ENCODE peak calls at places on chromosomes 4 and X, in four cellular contexts. One of them, this sample, is unnamed.

GRCh38 chr4:154415313-154415712 is 76.3 kb downstream of the DCHS2 start:
- DNase-seq in Peyer's patch: no peak
- DNase-seq in Panc1: no peak
- DNase-seq in ovary: no peak
- DNase-seq in this sample: no peak

GRCh38 chr4:56979674-56980073 is 978 bp downstream of the POLR2B start:
- DNase-seq in Peyer's patch: peak; percentile 53
- DNase-seq in Panc1: no peak
- DNase-seq in ovary: no peak
- DNase-seq in this sample: peak; percentile 31

GRCh38 chr4:53119685-53120084 is 246.2 kb downstream of the SCFD2 start:
- DNase-seq in Peyer's patch: no peak
- DNase-seq in Panc1: no peak
- DNase-seq in ovary: peak; percentile 23
- DNase-seq in this sample: no peak

GRCh38 chr4:20532871-20533870 is 167.1 kb upstream of the PACRGL start:
- DNase-seq in Peyer's patch: no peak
- DNase-seq in Panc1: no peak
- DNase-seq in ovary: no peak
- DNase-seq in this sample: no peak

GRCh38 chr4:40418430-40419230 is 83.5 kb downstream of the CHRNA9 start:
- DNase-seq in Peyer's patch: no peak
- DNase-seq in Panc1: no peak
- DNase-seq in ovary: no peak
- DNase-seq in this sample: no peak

GRCh38 chr4:34733185-34733916 is 1511.0 kb downstream of the ARAP2 start:
- DNase-seq in Peyer's patch: no peak
- DNase-seq in Panc1: no peak
- DNase-seq in ovary: no peak
- DNase-seq in this sample: no peak

GRCh38 chr4:88672987-88673386 is 24.6 kb downstream of the NAP1L5 start:
- DNase-seq in Peyer's patch: no peak
- DNase-seq in Panc1: no peak
- DNase-seq in ovary: peak; percentile 29
- DNase-seq in this sample: no peak

GRCh38 chr4:94451669-94452475 is at the start of gene PDLIM5:
- DNase-seq in Peyer's patch: peak; percentile 97
- DNase-seq in Panc1: no peak
- DNase-seq in ovary: peak; percentile 90
- DNase-seq in this sample: peak; percentile 93

GRCh38 chr4:112509243-112510190 is 6.5 kb downstream of the NEUROG2 start:
- DNase-seq in Peyer's patch: no peak
- DNase-seq in Panc1: no peak
- DNase-seq in ovary: no peak
- DNase-seq in this sample: no peak

GRCh38 chr4:10738826-10739489 is 54.4 kb upstream of the CLNK start:
- DNase-seq in Peyer's patch: no peak
- DNase-seq in Panc1: no peak
- DNase-seq in ovary: no peak
- DNase-seq in this sample: no peak

GRCh38 chrX:40173662-40174593 is 76.2 kb upstream of the BCOR start:
- DNase-seq in Peyer's patch: peak; percentile 62
- DNase-seq in Panc1: no peak
- DNase-seq in ovary: peak; percentile 64
- DNase-seq in this sample: peak; percentile 38

GRCh38 chr4:56640907-56641493 is 40.1 kb downstream of the HOPX start:
- DNase-seq in Peyer's patch: no peak
- DNase-seq in Panc1: no peak
- DNase-seq in ovary: no peak
- DNase-seq in this sample: no peak

GRCh38 chr4:183182873-183183725 is 84.0 kb downstream of the WWC2 start:
- DNase-seq in Peyer's patch: no peak
- DNase-seq in Panc1: no peak
- DNase-seq in ovary: peak; percentile 26
- DNase-seq in this sample: no peak

GRCh38 chrX:40131644-40132376 is 34.1 kb upstream of the BCOR start:
- DNase-seq in Peyer's patch: no peak
- DNase-seq in Panc1: no peak
- DNase-seq in ovary: no peak
- DNase-seq in this sample: no peak

DNA sequence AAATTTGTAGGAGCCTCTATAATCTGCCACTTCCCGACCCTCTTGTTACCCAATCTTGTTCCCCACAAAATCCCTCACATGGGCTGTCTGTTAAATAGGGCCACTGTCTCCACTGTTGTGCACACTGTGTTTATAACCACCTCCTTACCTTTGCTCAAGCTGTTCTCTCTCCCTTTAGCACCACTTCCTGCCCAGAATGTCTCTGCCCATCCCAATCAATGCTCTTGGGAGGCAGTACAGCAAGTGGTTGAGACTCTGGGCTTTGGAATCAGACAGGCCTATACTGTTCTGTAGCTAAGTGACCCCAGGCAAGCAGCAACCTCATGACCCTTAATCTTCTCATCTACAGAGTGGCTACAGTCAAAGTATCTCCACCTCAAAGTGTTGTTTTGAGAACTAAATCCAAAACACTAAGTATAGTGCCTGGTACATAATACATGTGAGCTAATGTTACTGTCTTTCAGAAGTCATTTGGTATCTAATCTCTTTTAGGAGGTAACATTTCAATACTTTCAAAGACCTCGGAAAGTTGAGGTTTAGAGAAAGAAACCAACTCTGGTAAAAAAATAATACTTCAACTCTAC is 3.8 kb upstream of the TXK start:
- DNase-seq in Peyer's patch: no peak
- DNase-seq in Panc1: no peak
- DNase-seq in ovary: no peak
- DNase-seq in this sample: no peak
- H3K36me3 ChIP-seq in Peyer's patch: peaks cover 14% of the 10 kb centered on the region
- H3K36me3 ChIP-seq in Panc1: no peaks in the 10 kb centered on the region
- H3K36me3 ChIP-seq in ovary: no peaks in the 10 kb centered on the region
- H3K36me3 ChIP-seq in this sample: peaks cover 5% of the 10 kb centered on the region

DNA sequence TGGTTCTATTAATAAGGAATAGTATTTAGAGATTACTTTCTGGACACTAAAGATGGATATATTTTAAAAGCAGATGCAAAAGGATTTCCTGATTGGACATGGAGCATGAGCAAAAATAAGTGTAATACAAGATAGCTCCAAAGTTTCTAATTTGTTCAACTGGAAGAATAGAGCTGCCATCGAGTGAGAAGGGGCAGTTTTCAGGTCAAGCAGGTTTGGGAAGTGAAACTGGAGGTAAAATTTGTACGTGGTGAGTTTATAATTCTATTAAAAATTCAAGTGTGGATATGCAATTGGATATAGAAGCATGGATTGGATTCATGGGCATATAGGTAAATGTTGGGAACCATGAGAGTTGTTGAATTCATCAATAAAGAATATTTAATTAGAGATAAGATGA is 31.8 kb downstream of the PRDM8 start:
- DNase-seq in Peyer's patch: no peak
- DNase-seq in Panc1: no peak
- DNase-seq in ovary: no peak
- DNase-seq in this sample: no peak
- H3K4me3 ChIP-seq in Peyer's patch: no peak overlapping the region
- H3K4me3 ChIP-seq in Panc1: no peak overlapping the region
- H3K4me3 ChIP-seq in ovary: no peak overlapping the region
- H3K4me3 ChIP-seq in this sample: no peak overlapping the region

GRCh38 chr4:139222215-139222614 is 45.2 kb upstream of the ELF2 start:
- DNase-seq in Peyer's patch: no peak
- DNase-seq in Panc1: no peak
- DNase-seq in ovary: no peak
- DNase-seq in this sample: no peak
- H3K27me3 ChIP-seq in Peyer's patch: no peaks in the 10 kb centered on the region
- H3K27me3 ChIP-seq in Panc1: no peaks in the 10 kb centered on the region
- H3K27me3 ChIP-seq in ovary: no peaks in the 10 kb centered on the region
- H3K27me3 ChIP-seq in this sample: no peaks in the 10 kb centered on the region

GRCh38 chrX:2626750-2627149 is 64.3 kb upstream of the CD99 start:
- DNase-seq in Peyer's patch: no peak
- DNase-seq in Panc1: no peak
- DNase-seq in ovary: no peak
- DNase-seq in this sample: no peak
- H3K36me3 ChIP-seq in Peyer's patch: peaks cover 61% of the 10 kb centered on the region
- H3K36me3 ChIP-seq in Panc1: no peaks in the 10 kb centered on the region
- H3K36me3 ChIP-seq in ovary: no peaks in the 10 kb centered on the region
- H3K36me3 ChIP-seq in this sample: no peaks in the 10 kb centered on the region

DNA sequence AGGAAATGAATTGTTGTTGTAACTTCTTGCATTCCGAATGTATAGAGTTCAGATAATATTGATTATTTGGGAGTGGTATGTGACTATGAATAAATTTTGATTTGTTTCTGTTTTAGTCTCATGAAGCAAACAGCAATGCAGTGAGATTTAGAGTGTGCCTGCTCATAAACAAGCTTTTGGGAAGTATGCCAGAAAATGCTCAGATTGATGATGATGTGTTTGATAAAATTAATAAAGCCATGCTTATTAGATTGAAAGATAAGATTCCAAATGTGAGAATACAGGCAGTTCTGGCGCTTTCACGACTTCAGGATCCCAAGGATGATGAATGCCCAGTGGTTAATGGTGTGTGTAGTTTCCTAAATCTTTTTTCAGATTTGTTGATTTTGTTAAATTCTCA is 2.0 kb downstream of the NCAPG start:
- DNase-seq in Peyer's patch: no peak
- DNase-seq in Panc1: no peak
- DNase-seq in ovary: no peak
- DNase-seq in this sample: no peak
- H3K4me3 ChIP-seq in Peyer's patch: no peak overlapping the region
- H3K4me3 ChIP-seq in Panc1: peak overlapping the region; percentile 69
- H3K4me3 ChIP-seq in ovary: no peak overlapping the region
- H3K4me3 ChIP-seq in this sample: no peak overlapping the region

GRCh38 chr4:86107112-86107511 is 252.7 kb downstream of the MAPK10 start:
- DNase-seq in Peyer's patch: no peak
- DNase-seq in Panc1: no peak
- DNase-seq in ovary: no peak
- DNase-seq in this sample: no peak
- H3K27me3 ChIP-seq in Peyer's patch: no peaks in the 10 kb centered on the region
- H3K27me3 ChIP-seq in Panc1: no peaks in the 10 kb centered on the region
- H3K27me3 ChIP-seq in ovary: no peaks in the 10 kb centered on the region
- H3K27me3 ChIP-seq in this sample: no peaks in the 10 kb centered on the region

GRCh38 chr4:103721251-103721650 is 1.5 kb upstream of the TACR3 start:
- DNase-seq in Peyer's patch: no peak
- DNase-seq in Panc1: no peak
- DNase-seq in ovary: no peak
- DNase-seq in this sample: no peak
- H3K36me3 ChIP-seq in Peyer's patch: no peaks in the 10 kb centered on the region
- H3K36me3 ChIP-seq in Panc1: no peaks in the 10 kb centered on the region
- H3K36me3 ChIP-seq in ovary: no peaks in the 10 kb centered on the region
- H3K36me3 ChIP-seq in this sample: no peaks in the 10 kb centered on the region

GRCh38 chr4:105895609-105896460 is 564 bp downstream of the NPNT start:
- DNase-seq in Peyer's patch: peak; percentile 70
- DNase-seq in Panc1: no peak
- DNase-seq in ovary: peak; percentile 17
- DNase-seq in this sample: peak; percentile 52
- H3K4me3 ChIP-seq in Peyer's patch: peak overlapping the region; percentile 70
- H3K4me3 ChIP-seq in Panc1: peak overlapping the region; percentile 24
- H3K4me3 ChIP-seq in ovary: peak overlapping the region; percentile 41
- H3K4me3 ChIP-seq in this sample: peak overlapping the region; percentile 23

GRCh38 chr4:173532725-173533511 is 2.9 kb upstream of the HAND2 start:
- DNase-seq in Peyer's patch: no peak
- DNase-seq in Panc1: no peak
- DNase-seq in ovary: no peak
- DNase-seq in this sample: no peak

GRCh38 chr4:173528378-173529321 is 1.4 kb downstream of the HAND2 start:
- DNase-seq in Peyer's patch: no peak
- DNase-seq in Panc1: no peak
- DNase-seq in ovary: peak; percentile 45
- DNase-seq in this sample: no peak

GRCh38 chr4:173529505-173530325 is at the start of gene HAND2:
- DNase-seq in Peyer's patch: no peak
- DNase-seq in Panc1: no peak
- DNase-seq in ovary: peak; percentile 85
- DNase-seq in this sample: peak; percentile 64

GRCh38 chr4:173530326-173531062 is 465 bp upstream of the HAND2 start:
- DNase-seq in Peyer's patch: no peak
- DNase-seq in Panc1: no peak
- DNase-seq in ovary: no peak
- DNase-seq in this sample: no peak

DNA sequence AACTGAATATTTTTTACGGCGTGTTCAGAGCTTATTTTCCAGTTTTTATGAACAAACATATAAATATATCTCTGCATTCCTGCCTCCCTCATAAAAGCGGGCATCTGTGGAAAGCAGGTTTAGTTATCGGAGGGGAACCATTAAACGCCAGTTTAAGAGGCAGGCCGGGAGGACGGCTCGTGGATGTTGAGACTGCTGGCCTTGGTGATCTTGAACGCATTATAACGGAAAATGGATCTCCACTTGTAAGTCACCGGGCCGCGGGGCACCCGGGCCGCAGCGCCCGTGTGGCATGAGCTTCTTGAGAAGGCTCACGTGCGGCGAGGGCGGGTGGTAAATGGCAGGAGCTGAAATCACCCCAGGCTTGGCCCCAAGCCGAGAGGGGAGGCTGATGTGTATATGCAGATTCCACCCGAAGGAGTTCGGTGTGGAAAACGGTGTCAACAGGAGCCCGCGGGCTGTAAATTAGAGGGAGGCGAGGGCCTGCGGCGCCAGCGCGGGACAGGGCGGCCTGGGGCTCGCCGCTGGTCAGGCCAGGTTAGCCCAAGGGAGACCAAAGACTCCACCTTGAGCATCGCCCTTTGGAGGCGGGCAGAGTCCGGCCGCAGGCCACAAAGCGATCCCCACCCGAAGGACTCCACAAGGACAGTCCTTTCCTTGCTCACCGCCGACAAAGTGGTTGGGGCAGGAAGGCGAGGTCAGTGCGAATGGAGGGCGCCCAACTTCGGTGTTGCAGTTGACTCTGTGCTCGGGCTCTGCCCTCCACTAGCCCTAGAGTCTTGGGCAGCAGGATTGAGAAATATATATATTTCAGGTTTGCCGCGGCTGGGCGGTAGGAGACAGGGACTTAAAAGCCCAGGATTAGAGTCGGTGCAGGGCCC is 1.3 kb upstream of the HAND2 start:
- DNase-seq in Peyer's patch: no peak
- DNase-seq in Panc1: no peak
- DNase-seq in ovary: peak; percentile 26
- DNase-seq in this sample: peak; percentile 14
- H3K27me3 ChIP-seq in Peyer's patch: peaks cover 4% of the 10 kb centered on the region
- H3K27me3 ChIP-seq in Panc1: peaks cover 7% of the 10 kb centered on the region
- H3K27me3 ChIP-seq in ovary: no peaks in the 10 kb centered on the region
- H3K27me3 ChIP-seq in this sample: peaks cover 99% of the 10 kb centered on the region